ENCODE peak calls at places on chromosomes 3 and 15, in eight cellular contexts. I is transverse colon, M is mesenchymal stem cell, R is aorta, D is mesendoderm, O is glomerular endothelial cell, J is GM13976, H is RPMI7951. Q is an unnamed sample.

GRCh38 chr3:14128724-14129123 is 3.9 kb downstream of the TMEM43 start:
- DNase-seq in I (no peak), H (no peak), J (no peak), R (no peak), M (no peak), O (no peak), D (no peak), Q (no peak)

GRCh38 chr3:143192193-143192592 is 72.6 kb downstream of the CHST2 start:
- DNase-seq in H (no peak), J (no peak), O (no peak), R (no peak), M (no peak), I (no peak), D (no peak), Q (no peak)

GRCh38 chr3:100740207-100740606 is 30.9 kb downstream of the TFG start:
- DNase-seq in D (no peak), R (no peak), O (no peak), H (no peak), I (no peak), J (no peak), M (no peak), Q (no peak)

GRCh38 chr3:161108840-161109239 is 3.7 kb upstream of the B3GALNT1 start:
- DNase-seq in R (no peak), D (no peak), I (no peak), M (peak), O (no peak), H (peak), J (no peak), Q (no peak)

GRCh38 chr3:15535757-15536156 is 14.3 kb upstream of the COLQ start:
- DNase-seq in I (no peak), D (no peak), M (no peak), R (no peak), O (no peak), H (no peak), J (no peak), Q (no peak)

GRCh38 chr3:68893600-68894239 is 38.6 kb downstream of the TAFA4 start:
- DNase-seq in D (peak), O (peak), J (peak), R (no peak), I (no peak), H (peak), M (peak), Q (peak)

GRCh38 chr15:80568298-80568697 is 126.8 kb upstream of the ABHD17C start:
- DNase-seq in J (no peak), O (no peak), H (peak), D (no peak), R (no peak), M (peak), I (no peak), Q (no peak)

GRCh38 chr15:78360426-78360825 is 20.3 kb downstream of the CRABP1 start:
- DNase-seq in R (no peak), D (peak), J (no peak), H (peak), M (no peak), O (no peak), I (peak), Q (no peak)

GRCh38 chr3:11498646-11499045 is 145.1 kb downstream of the VGLL4 start:
- DNase-seq in O (no peak), H (peak), D (no peak), I (peak), J (no peak), R (peak), M (peak), Q (no peak)

GRCh38 chr15:89335289-89336041 is 841 bp upstream of the POLG start:
- DNase-seq in D (no peak), M (no peak), I (peak), J (no peak), H (no peak), O (no peak), R (no peak), Q (no peak)

GRCh38 chr3:14187059-14187458 is 8.4 kb downstream of the LSM3 start:
- DNase-seq in I (no peak), M (no peak), R (no peak), O (no peak), J (no peak), H (no peak), D (no peak), Q (no peak)

GRCh38 chr15:25811481-25811906 is 51.6 kb downstream of the ATP10A start:
- DNase-seq in I (no peak), H (no peak), R (no peak), O (no peak), J (no peak), D (no peak), M (no peak), Q (no peak)

GRCh38 chr3:140117111-140117526 is 182.1 kb downstream of the CLSTN2 start:
- DNase-seq in H (peak), R (no peak), I (no peak), M (no peak), O (no peak), D (peak), J (no peak), Q (no peak)

GRCh38 chr3:43378066-43378935 is 92.0 kb downstream of the SNRK start:
- DNase-seq in O (no peak), I (peak), M (peak), D (peak), J (peak), H (peak), R (no peak), Q (no peak)

GRCh38 chr15:62880278-62880677 is 162.3 kb upstream of the TPM1 start:
- DNase-seq in I (no peak), D (no peak), H (peak), M (peak), R (no peak), J (no peak), O (no peak), Q (no peak)

GRCh38 chr15:101126618-101127502 is 125.0 kb downstream of the CHSY1 start:
- DNase-seq in I (no peak), M (peak), R (peak), O (no peak), H (peak), D (peak), J (no peak), Q (no peak)

GRCh38 chr15:30923429-30923828 is 19.7 kb downstream of the FAN1 start:
- DNase-seq in H (no peak), I (no peak), D (no peak), O (no peak), M (no peak), R (no peak), J (no peak), Q (no peak)

GRCh38 chr3:177134166-177134565 is 63.1 kb downstream of the TBL1XR1 start:
- DNase-seq in O (peak), J (no peak), H (no peak), R (no peak), I (no peak), D (no peak), M (peak), Q (no peak)

GRCh38 chr3:30198162-30198561 is 408.2 kb upstream of the TGFBR2 start:
- DNase-seq in R (no peak), J (no peak), O (no peak), M (peak), H (no peak), I (no peak), D (no peak), Q (no peak)

GRCh38 chr15:76730262-76730661 is 174.9 kb downstream of the SCAPER start:
- DNase-seq in I (no peak), M (no peak), D (no peak), O (no peak), H (no peak), J (no peak), R (no peak), Q (no peak)

GRCh38 chr3:113238503-113238902 is 27.1 kb downstream of the BOC start:
- DNase-seq in R (no peak), I (no peak), M (no peak), H (no peak), J (no peak), O (no peak), D (peak), Q (no peak)

GRCh38 chr15:80059786-80060489 is 462 bp downstream of the ZFAND6 start:
- DNase-seq in D (peak), M (peak), J (peak), I (peak), H (peak), O (no peak), R (no peak), Q (peak)

GRCh38 chr3:96478496-96478895 is 335.9 kb upstream of the EPHA6 start:
- DNase-seq in I (no peak), M (no peak), J (no peak), R (no peak), O (no peak), H (peak), D (no peak), Q (no peak)

GRCh38 chr3:185656321-185656840 is 70.3 kb downstream of the SENP2 start:
- DNase-seq in H (peak), I (peak), J (no peak), R (peak), D (no peak), M (peak), O (peak), Q (no peak)

GRCh38 chr3:10387881-10388621 is 67.1 kb upstream of the SEC13 start:
- DNase-seq in H (no peak), M (peak), D (peak), O (no peak), R (no peak), J (no peak), I (no peak), Q (peak)

GRCh38 chr15:47756872-47757271 is 39.6 kb downstream of the SEMA6D start:
- DNase-seq in I (peak), R (peak), O (no peak), D (peak), J (no peak), M (peak), H (peak), Q (no peak)

GRCh38 chr3:124774305-124774673 is 44.0 kb downstream of the UMPS start:
- DNase-seq in O (no peak), J (no peak), D (peak), H (peak), M (peak), R (peak), I (peak), Q (peak)

GRCh38 chr3:123448503-123449091 is at the start of gene ADCY5:
- DNase-seq in R (peak), H (no peak), M (peak), O (no peak), J (peak), D (peak), I (peak), Q (peak)

GRCh38 chr3:157423337-157423736 is 13.3 kb upstream of the PTX3 start:
- DNase-seq in R (no peak), H (no peak), D (no peak), M (no peak), O (no peak), J (no peak), I (no peak), Q (no peak)

GRCh38 chr3:94532951-94533350 is 470.1 kb downstream of the NSUN3 start:
- DNase-seq in O (no peak), J (no peak), I (no peak), D (no peak), H (no peak), M (no peak), R (no peak), Q (no peak)

GRCh38 chr15:84797801-84798200 is 19.4 kb upstream of the ALPK3 start:
- DNase-seq in R (no peak), H (no peak), O (no peak), D (no peak), I (no peak), J (no peak), M (no peak), Q (no peak)

GRCh38 chr3:57226156-57226555 is 1.4 kb upstream of the APPL1 start:
- DNase-seq in R (no peak), D (no peak), I (no peak), M (no peak), J (peak), H (no peak), O (no peak), Q (no peak)

GRCh38 chr15:31365655-31366127 is 39.1 kb downstream of the KLF13 start:
- DNase-seq in H (no peak), J (peak), R (peak), M (peak), I (peak), D (peak), O (no peak), Q (peak)

GRCh38 chr15:78492841-78493240 is 14.5 kb upstream of the HYKK start:
- DNase-seq in I (no peak), M (no peak), D (no peak), J (no peak), R (no peak), H (peak), O (no peak), Q (no peak)

GRCh38 chr15:91867581-91868026 is 14.1 kb downstream of the SLCO3A1 start:
- DNase-seq in M (peak), I (peak), D (peak), R (peak), J (no peak), O (no peak), H (peak), Q (no peak)